ENCODE peak calls at places on chromosomes 11 and 22, in ten cellular contexts. P is H1, D is GM10248, Z is heart right ventricle, R is astrocyte of the spinal cord, Q is GM23338, E is upper lobe of left lung, K is omental fat pad, N is endothelial cell, X is cardiac muscle cell. F is an unnamed sample.
A peak's percentile ranks its signal among the peaks of the same experiment; 100 is the strongest.

GRCh38 chr11:65260756-65261590 is 789 bp upstream of the POLA2 start:
- DNase-seq in Q (peak; percentile 53), Z (no peak), R (no peak), E (no peak), N (no peak), K (no peak), D (no peak), P (no peak), X (peak; percentile 16), F (no peak)

GRCh38 chr11:86519064-86519911 is 144.6 kb downstream of the CCDC81 start:
- DNase-seq in N (no peak), X (peak; percentile 42), P (no peak), Z (no peak), K (no peak), R (peak; percentile 86), D (no peak), Q (no peak), E (no peak), F (no peak)

GRCh38 chr22:27401321-27401720 is 400.2 kb downstream of the MN1 start:
- DNase-seq in Z (no peak), N (no peak), D (no peak), E (no peak), Q (no peak), R (no peak), K (no peak), P (no peak), X (no peak), F (no peak)

GRCh38 chr11:122671270-122671906 is 15.9 kb downstream of the UBASH3B start:
- DNase-seq in P (no peak), E (no peak), X (no peak), N (no peak), R (no peak), Z (no peak), Q (no peak), D (no peak), K (no peak), F (no peak)

GRCh38 chr22:46665751-46666280 is 45.6 kb downstream of the GRAMD4 start:
- DNase-seq in Z (peak; percentile 11), Q (no peak), E (no peak), D (no peak), N (no peak), X (no peak), R (no peak), K (no peak), P (no peak), F (no peak)

GRCh38 chr22:19554834-19555404 is 30.7 kb upstream of the CLDN5 start:
- DNase-seq in Z (no peak), N (peak; percentile 50), D (no peak), E (peak; percentile 31), X (peak; percentile 19), Q (peak; percentile 85), P (peak; percentile 70), K (no peak), R (peak; percentile 37), F (no peak)

GRCh38 chr11:102144357-102145342 is 34.4 kb downstream of the YAP1 start:
- DNase-seq in P (no peak), E (peak; percentile 43), N (no peak), R (peak; percentile 56), Q (no peak), K (no peak), D (no peak), Z (no peak), X (peak; percentile 43), F (no peak)

GRCh38 chr11:88101881-88102594 is 73.2 kb downstream of the RAB38 start:
- DNase-seq in N (no peak), K (no peak), P (no peak), D (no peak), R (no peak), Z (no peak), E (no peak), Q (no peak), X (no peak), F (no peak)

GRCh38 chr22:19142394-19142793 is 2.1 kb downstream of the ESS2 start:
- DNase-seq in X (no peak), D (no peak), Z (no peak), P (no peak), R (no peak), N (no peak), K (no peak), E (no peak), Q (no peak), F (no peak)

GRCh38 chr11:1054143-1055108 is 17.9 kb upstream of the MUC6 start:
- DNase-seq in Z (peak; percentile 10), P (no peak), N (no peak), R (no peak), X (no peak), K (no peak), Q (no peak), D (no peak), E (no peak), F (no peak)
- TF ChIP-seq CTCF in Z (no peak), P (no peak), N (no peak), R (no peak), X (no peak), K (no peak), Q (no peak), D (no peak), E (no peak), F (no peak)

GRCh38 chr11:19660076-19660475 is 52.6 kb upstream of the NAV2 start:
- DNase-seq in Q (no peak), Z (no peak), R (peak; percentile 79), K (no peak), X (no peak), D (peak; percentile 76), P (no peak), N (no peak), E (peak; percentile 36), F (no peak)

GRCh38 chr11:19652976-19653375 is 59.7 kb upstream of the NAV2 start:
- DNase-seq in Q (no peak), E (no peak), N (no peak), R (no peak), X (peak; percentile 72), K (no peak), Z (no peak), P (no peak), D (no peak), F (no peak)

GRCh38 chr11:19659529-19659928 is 53.1 kb upstream of the NAV2 start:
- DNase-seq in D (no peak), R (no peak), N (no peak), Q (no peak), E (no peak), X (no peak), Z (no peak), K (no peak), P (no peak), F (no peak)

GRCh38 chr11:19658344-19658743 is 54.3 kb upstream of the NAV2 start:
- DNase-seq in R (no peak), K (no peak), E (no peak), N (no peak), D (no peak), P (no peak), X (no peak), Z (no peak), Q (no peak), F (no peak)

DNA sequence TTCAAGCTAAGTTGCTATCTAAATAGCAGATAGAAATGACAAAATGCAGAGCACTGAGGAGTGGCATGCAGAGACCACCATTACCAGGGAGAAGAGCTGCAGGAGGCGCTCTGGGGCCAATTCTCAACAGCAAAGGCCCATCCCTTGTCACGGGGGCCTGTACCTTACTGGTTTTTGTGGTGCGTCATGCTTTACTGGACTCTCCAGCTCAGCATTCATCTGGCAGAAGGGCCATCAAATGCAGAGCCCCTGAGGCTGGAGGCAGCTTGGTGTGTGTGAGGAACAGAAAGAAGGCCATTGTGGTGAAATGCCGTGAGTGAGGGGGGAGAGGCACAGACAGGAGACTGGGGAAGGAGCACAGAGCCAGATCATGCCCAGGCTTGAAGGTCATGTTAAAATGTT is 56.5 kb upstream of the NAV2 start:
- DNase-seq in R (no peak), N (no peak), Z (no peak), K (no peak), E (no peak), X (no peak), D (no peak), P (no peak), Q (peak; percentile 7), F (no peak)
- TF ChIP-seq CTCF in R (no peak), N (no peak), Z (no peak), K (no peak), E (no peak), X (no peak), D (no peak), P (peak; percentile 38), Q (peak; percentile 63), F (no peak)

GRCh38 chr22:23533328-23533762 is 46.7 kb downstream of the IGLL1 start:
- DNase-seq in P (peak; percentile 87), N (peak; percentile 84), K (no peak), D (no peak), Z (no peak), Q (peak; percentile 91), X (peak; percentile 84), E (no peak), R (no peak), F (peak; percentile 74)
- TF ChIP-seq CTCF in P (peak; percentile 70), N (peak; percentile 69), K (no peak), D (peak; percentile 17), Z (peak; percentile 21), Q (peak; percentile 25), X (peak; percentile 52), E (no peak), R (peak; percentile 61), F (peak; percentile 67)

GRCh38 chr22:35838849-35839646 is 121.4 kb downstream of the APOL5 start:
- DNase-seq in N (no peak), D (no peak), K (no peak), Q (peak; percentile 70), R (peak; percentile 79), P (no peak), X (peak; percentile 60), Z (no peak), E (no peak), F (peak; percentile 14)
- TF ChIP-seq CTCF in N (no peak), D (peak; percentile 35), K (no peak), Q (peak; percentile 63), R (peak; percentile 57), P (peak; percentile 50), X (peak; percentile 59), Z (peak; percentile 29), E (no peak), F (peak; percentile 47)

DNA sequence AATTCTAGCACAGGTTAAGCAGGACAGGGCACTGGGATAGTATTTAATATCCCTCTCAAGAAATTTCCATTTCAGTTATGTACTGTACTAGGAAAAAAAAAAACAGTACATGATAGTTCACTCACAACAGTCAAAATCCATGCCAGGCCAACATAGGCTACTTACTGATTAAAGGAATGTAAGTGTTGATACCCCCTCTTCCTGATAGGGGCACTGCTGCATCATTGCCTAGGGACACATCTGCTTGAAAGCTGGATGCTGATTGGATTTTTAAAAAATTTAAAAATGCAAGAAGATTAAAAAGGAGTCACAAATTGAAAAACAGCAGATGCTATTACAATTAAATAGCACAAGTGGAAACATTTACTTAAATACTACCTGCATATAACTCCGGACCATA is 43.4 kb downstream of the APOL5 start:
- DNase-seq in Q (peak; percentile 43), N (no peak), R (no peak), D (no peak), X (peak; percentile 35), Z (no peak), E (no peak), K (no peak), P (no peak), F (no peak)
- TF ChIP-seq CTCF in Q (peak; percentile 66), N (no peak), R (peak; percentile 37), D (no peak), X (peak; percentile 37), Z (peak; percentile 50), E (no peak), K (no peak), P (peak; percentile 55), F (peak; percentile 35)

F was measured in neural crest cell.